ENCODE peak calls at places on chromosomes 3 and 15, in six cellular contexts. O, E, Q, J, K and S are unnamed samples.

GRCh38 chr3:127067116-127067910 is 84.4 kb downstream of the PLXNA1 start:
- DNase-seq in O (no peak), E (no peak), Q (no peak), J (no peak), K (no peak), S (peak; percentile 25)

GRCh38 chr15:66239514-66239913 is 14.0 kb downstream of the MEGF11 start:
- DNase-seq in O (no peak), E (no peak), Q (no peak), J (no peak), K (no peak), S (no peak)

GRCh38 chr3:56915969-56916586 is 114.3 kb upstream of the ARHGEF3 start:
- DNase-seq in O (no peak), E (no peak), Q (no peak), J (no peak), K (no peak), S (peak; percentile 37)

GRCh38 chr15:68412218-68412617 is 19.7 kb downstream of the ITGA11 start:
- DNase-seq in O (peak; percentile 12), E (peak; percentile 26), Q (peak; percentile 11), J (no peak), K (no peak), S (no peak)

GRCh38 chr3:178536271-178537079 is at the start of gene KCNMB2:
- DNase-seq in O (no peak), E (no peak), Q (no peak), J (no peak), K (peak; percentile 12), S (no peak)

GRCh38 chr3:25604107-25604805 is 60.5 kb downstream of the TOP2B start:
- DNase-seq in O (no peak), E (no peak), Q (no peak), J (no peak), K (peak; percentile 84), S (no peak)

GRCh38 chr15:66080791-66081475 is 172.6 kb downstream of the MEGF11 start:
- DNase-seq in O (peak; percentile 78), E (no peak), Q (peak; percentile 22), J (peak; percentile 58), K (peak; percentile 52), S (no peak)

GRCh38 chr3:149512073-149512782 is 37.7 kb downstream of the TM4SF4 start:
- DNase-seq in O (peak; percentile 62), E (peak; percentile 64), Q (peak; percentile 64), J (peak; percentile 79), K (peak; percentile 77), S (peak; percentile 69)

GRCh38 chr15:88621789-88622604 is 857 bp downstream of the AEN start:
- DNase-seq in O (no peak), E (no peak), Q (no peak), J (no peak), K (peak; percentile 62), S (no peak)

GRCh38 chr3:161409069-161409468 is 37.8 kb upstream of the SPTSSB start:
- DNase-seq in O (no peak), E (no peak), Q (no peak), J (no peak), K (peak; percentile 55), S (no peak)

GRCh38 chr3:110647586-110647985 is 424.0 kb upstream of the NECTIN3 start:
- DNase-seq in O (no peak), E (no peak), Q (no peak), J (no peak), K (no peak), S (no peak)

GRCh38 chr15:89197503-89197971 is 23.8 kb downstream of the RLBP1 start:
- DNase-seq in O (no peak), E (no peak), Q (no peak), J (no peak), K (peak; percentile 44), S (no peak)

GRCh38 chr15:84911879-84912660 is 27.6 kb downstream of the SLC28A1 start:
- DNase-seq in O (peak; percentile 87), E (peak; percentile 86), Q (peak; percentile 95), J (no peak), K (peak; percentile 77), S (peak; percentile 84)

GRCh38 chr3:156171517-156172267 is 51.3 kb downstream of the KCNAB1 start:
- DNase-seq in O (no peak), E (no peak), Q (no peak), J (no peak), K (no peak), S (no peak)

GRCh38 chr3:157532529-157533297 is 29.5 kb upstream of the VEPH1 start:
- DNase-seq in O (no peak), E (no peak), Q (no peak), J (peak; percentile 22), K (peak; percentile 94), S (no peak)

GRCh38 chr3:54515439-54516213 is 393.3 kb downstream of the CACNA2D3 start:
- DNase-seq in O (no peak), E (no peak), Q (no peak), J (no peak), K (no peak), S (no peak)

GRCh38 chr3:99503350-99503749 is 135.0 kb upstream of the COL8A1 start:
- DNase-seq in O (no peak), E (no peak), Q (peak; percentile 35), J (no peak), K (no peak), S (no peak)